ENCODE peak calls at places on chromosomes 16 and 17, in five cellular contexts. Y, C, B, X and K are unnamed samples.

GRCh38 chr17:57557793-57558681 is 187.1 kb downstream of the CCDC182 start:
- DNase-seq in X (no peak), C (no peak), B (no peak), Y (peak; percentile 78), K (peak; percentile 70)

GRCh38 chr17:49494937-49495841 is at the start of gene NGFR:
- DNase-seq in B (peak; percentile 77), X (no peak), Y (no peak), C (no peak), K (no peak)

GRCh38 chr17:69947027-69947759 is 127.8 kb upstream of the KCNJ16 start:
- DNase-seq in Y (peak; percentile 38), C (no peak), X (no peak), B (no peak), K (no peak)

GRCh38 chr16:49567940-49568339 is 194.3 kb downstream of the C16orf78 start:
- DNase-seq in C (no peak), X (no peak), B (no peak), Y (no peak), K (no peak)

GRCh38 chr17:44928136-44928535 is 12.8 kb upstream of the GFAP start:
- DNase-seq in B (no peak), X (peak; percentile 50), Y (no peak), C (no peak), K (no peak)

GRCh38 chr16:79786389-79786788 is 185.9 kb upstream of the MAF start:
- DNase-seq in C (no peak), B (no peak), Y (no peak), X (no peak), K (no peak)

GRCh38 chr17:42866216-42866615 is 15.2 kb downstream of the AOC3 start:
- DNase-seq in B (no peak), C (no peak), X (no peak), Y (no peak), K (no peak)

GRCh38 chr17:80826955-80827645 is 164.5 kb upstream of the CHMP6 start:
- DNase-seq in X (peak; percentile 63), Y (peak; percentile 97), C (peak; percentile 95), B (peak; percentile 77), K (peak; percentile 92)

GRCh38 chr17:50198026-50198669 is 3.3 kb downstream of the COL1A1 start:
- DNase-seq in C (no peak), Y (no peak), B (peak; percentile 86), X (no peak), K (no peak)

GRCh38 chr17:43823350-43824084 is 9.4 kb downstream of the MPP3 start:
- DNase-seq in X (peak; percentile 79), B (no peak), Y (no peak), C (no peak), K (no peak)

GRCh38 chr17:69492410-69493071 is 78.0 kb downstream of the MAP2K6 start:
- DNase-seq in Y (peak; percentile 79), B (peak; percentile 67), X (no peak), C (no peak), K (no peak)

GRCh38 chr16:69350536-69351133 is 951 bp downstream of the TMED6 start:
- DNase-seq in X (no peak), B (no peak), Y (no peak), C (no peak), K (no peak)

GRCh38 chr17:70919241-70919640 is 749.9 kb downstream of the KCNJ2 start:
- DNase-seq in B (no peak), X (no peak), C (no peak), Y (no peak), K (no peak)

GRCh38 chr17:60248618-60249516 is 99.1 kb downstream of the CA4 start:
- DNase-seq in C (no peak), Y (no peak), X (no peak), B (no peak), K (no peak)

GRCh38 chr17:72488542-72489272 is 367.9 kb downstream of the SOX9 start:
- DNase-seq in B (no peak), X (no peak), C (peak; percentile 63), Y (no peak), K (no peak)

GRCh38 chr17:75096082-75096625 is 8.4 kb downstream of the SLC16A5 start:
- DNase-seq in X (peak; percentile 93), B (peak; percentile 90), C (peak; percentile 93), Y (peak; percentile 41), K (peak; percentile 84)

DNA sequence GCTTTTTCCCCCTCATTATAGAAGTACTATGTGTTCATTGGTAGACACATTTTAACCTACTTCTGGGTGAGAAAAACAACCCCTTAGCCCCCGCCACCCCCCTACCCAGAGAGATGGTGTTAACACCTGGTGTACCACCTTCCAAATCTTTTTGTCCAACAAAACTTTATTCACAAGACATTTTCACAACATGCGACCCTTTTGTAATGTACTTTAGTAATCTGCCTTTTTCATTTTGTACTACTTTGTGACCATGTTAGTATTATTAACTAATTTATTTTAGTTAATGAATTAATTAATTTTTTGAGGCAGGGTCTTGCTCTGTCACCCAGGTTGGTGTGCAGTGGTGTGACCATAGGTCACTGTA is 20.0 kb downstream of the PLCG2 start:
- DNase-seq in B (no peak), Y (no peak), C (no peak), X (no peak), K (no peak)
- H3K4me3 ChIP-seq in B (no peak overlapping the region), Y (no peak overlapping the region), C (no peak overlapping the region), X (no peak overlapping the region), K (no peak overlapping the region)

DNA sequence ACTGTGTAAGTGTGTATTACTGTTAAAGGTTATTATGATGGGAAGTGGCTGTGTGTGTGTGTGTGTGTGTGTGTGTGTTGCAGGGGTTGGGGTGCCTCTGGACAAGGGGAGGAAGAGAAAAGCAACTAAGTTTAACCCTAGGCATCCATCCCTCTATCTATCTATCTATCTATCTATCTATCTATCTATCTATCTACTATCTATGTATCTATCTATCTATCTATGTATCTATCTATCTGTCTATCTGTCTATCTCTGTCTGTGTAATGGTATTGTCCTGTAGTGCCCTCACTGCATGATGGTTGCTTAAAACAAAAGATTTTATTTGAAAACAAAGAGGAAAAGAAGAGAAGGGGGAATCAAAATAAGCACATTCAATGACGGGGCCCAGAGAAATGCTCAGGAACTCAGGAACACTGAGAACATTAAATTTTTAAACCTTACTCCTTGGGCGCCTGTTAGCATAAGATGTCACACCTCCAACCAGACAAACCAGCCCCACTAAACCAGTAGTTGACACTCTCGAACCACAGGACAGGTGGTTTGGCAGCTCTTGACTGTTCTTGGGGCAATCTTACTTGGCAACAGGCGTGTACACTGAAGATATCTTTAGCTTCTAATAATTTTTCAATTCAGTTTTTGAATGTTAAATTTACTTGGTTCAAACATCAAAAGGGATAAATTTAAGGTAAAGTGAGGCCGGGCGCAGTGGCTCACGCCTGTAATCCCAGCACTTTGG is 5.1 kb upstream of the RPL26 start:
- DNase-seq in B (no peak), Y (no peak), C (no peak), X (no peak), K (no peak)
- TF ChIP-seq CTCF in B (no peak), Y (no peak), C (no peak), X (no peak), K (no peak)

DNA sequence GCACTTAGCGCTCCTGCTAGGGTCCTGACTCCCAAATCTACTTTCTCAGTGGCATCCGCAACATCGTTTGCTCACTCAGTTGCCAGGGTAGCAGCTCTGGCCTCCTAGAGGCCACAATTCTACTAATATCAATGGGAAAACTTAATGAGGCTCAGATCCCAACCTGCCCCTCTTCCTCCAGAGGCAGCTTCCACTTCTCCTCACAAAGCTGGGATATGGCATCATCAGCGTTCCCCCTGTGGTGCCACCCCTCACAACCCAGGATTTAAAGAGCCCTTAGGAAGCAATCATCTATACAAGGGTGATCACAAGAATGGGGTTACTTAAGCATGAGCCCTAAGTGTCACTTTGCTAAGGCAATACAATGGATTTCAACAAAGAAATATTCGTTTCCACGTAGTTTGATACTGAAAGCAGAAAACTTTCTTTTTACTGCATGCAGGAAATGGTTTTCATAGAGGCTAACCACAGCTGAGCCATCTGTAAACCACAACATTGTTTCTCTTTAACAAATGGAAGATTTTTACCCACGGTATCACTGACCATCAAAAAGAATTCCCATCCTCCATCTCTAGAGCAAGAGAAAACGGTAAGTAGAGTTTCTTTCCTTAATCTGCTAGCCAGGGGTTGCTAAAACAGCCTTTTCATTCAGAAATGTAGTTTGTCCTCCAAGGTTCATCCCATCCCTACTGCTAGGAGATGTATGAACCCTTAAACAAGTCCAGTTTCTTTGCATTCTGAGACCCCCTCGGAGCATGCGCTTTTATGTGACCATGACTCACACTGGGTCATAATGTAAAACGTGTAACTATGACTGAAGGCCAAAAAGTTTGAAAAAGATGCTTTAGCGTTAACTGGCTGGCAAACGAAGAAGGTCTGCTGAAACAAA is 68.3 kb upstream of the BCAR1 start:
- DNase-seq in X (no peak), Y (peak; percentile 81), C (no peak), B (no peak), K (peak; percentile 28)
- H3K4me3 ChIP-seq in X (no peak overlapping the region), Y (peak overlapping the region; percentile 41), C (no peak overlapping the region), B (no peak overlapping the region), K (no peak overlapping the region)

DNA sequence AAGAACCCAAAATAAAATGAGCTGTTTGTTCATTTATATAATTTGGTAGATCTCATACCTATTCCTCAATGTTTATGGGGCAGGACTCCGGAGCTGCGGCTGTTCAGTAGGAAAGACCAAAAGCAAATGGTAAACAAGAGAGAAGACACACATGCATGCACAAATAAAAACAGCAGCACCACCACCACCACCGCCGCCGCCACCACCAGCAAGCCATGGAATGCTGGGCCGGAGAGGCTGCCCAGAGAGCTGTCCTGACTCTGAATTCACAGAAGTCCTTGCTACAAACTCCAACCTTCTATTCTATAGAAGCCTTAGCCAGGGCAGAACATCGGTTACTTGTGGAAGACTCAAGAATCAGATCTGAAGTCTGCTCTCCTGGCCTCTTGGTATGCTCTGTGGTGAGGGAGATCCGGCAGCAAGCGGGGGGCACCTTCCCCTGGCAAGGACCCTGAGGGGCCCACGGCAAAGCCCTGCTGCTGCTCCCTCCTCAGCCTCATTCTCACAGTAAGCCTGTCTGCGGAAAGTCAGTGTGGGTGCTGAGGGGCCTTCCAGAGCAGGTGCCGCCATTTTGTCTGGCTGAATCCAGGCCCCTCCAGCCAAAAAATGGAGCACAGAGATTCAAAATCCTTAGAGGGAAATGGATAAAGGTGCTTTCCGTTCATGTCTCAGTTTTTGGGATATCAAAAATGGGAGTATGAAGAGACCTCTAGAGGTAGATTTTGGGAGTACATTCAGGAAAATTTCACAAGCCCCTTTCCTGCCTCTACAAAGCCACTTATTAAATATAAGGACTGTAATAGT is 6.4 kb upstream of the FOXJ1 start:
- DNase-seq in X (no peak), C (no peak), B (peak; percentile 64), Y (no peak), K (no peak)
- TF ChIP-seq CTCF in X (peak; percentile 62), C (no peak), B (peak; percentile 64), Y (peak; percentile 62), K (peak; percentile 66)

GRCh38 chr17:39402890-39403605 is 1.6 kb upstream of the FBXL20 start:
- DNase-seq in C (peak; percentile 64), X (no peak), B (no peak), Y (no peak), K (no peak)
- H3K4me3 ChIP-seq in C (no peak overlapping the region), X (peak overlapping the region; percentile 99), B (peak overlapping the region; percentile 90), Y (no peak overlapping the region), K (no peak overlapping the region)

GRCh38 chr16:86496262-86496928 is 13.9 kb upstream of the FOXF1 start:
- DNase-seq in Y (no peak), B (no peak), C (no peak), X (no peak), K (no peak)

GRCh38 chr16:86496929-86497381 is 13.4 kb upstream of the FOXF1 start:
- DNase-seq in Y (no peak), C (no peak), X (no peak), B (no peak), K (no peak)

GRCh38 chr16:86494565-86495356 is 15.6 kb upstream of the FOXF1 start:
- DNase-seq in Y (no peak), C (no peak), X (no peak), B (no peak), K (no peak)

GRCh38 chr16:86495357-86495701 is 15.0 kb upstream of the FOXF1 start:
- DNase-seq in Y (no peak), B (no peak), X (no peak), C (no peak), K (no peak)

GRCh38 chr16:86495756-86496261 is 14.5 kb upstream of the FOXF1 start:
- DNase-seq in C (no peak), X (no peak), B (no peak), Y (no peak), K (no peak)
- TF ChIP-seq CTCF in C (no peak), X (no peak), B (no peak), Y (no peak), K (no peak)